ENCODE peak calls at places on chromosomes 7 and 10, in six cellular contexts. P, N, J, O, I and E are unnamed samples.

GRCh38 chr7:120856621-120857352 is 1.2 kb downstream of the TSPAN12 start:
- DNase-seq in N (peak), P (peak), J (peak), I (peak), O (peak), E (peak)

GRCh38 chr10:118585794-118586193 is 9.7 kb downstream of the PRLHR start:
- DNase-seq in J (no peak), O (no peak), N (no peak), I (no peak), P (no peak), E (no peak)

GRCh38 chr10:58438340-58438739 is 53.1 kb downstream of the TFAM start:
- DNase-seq in P (peak), J (peak), N (no peak), O (no peak), I (no peak), E (no peak)

GRCh38 chr7:12949060-12950045 is 261.9 kb downstream of the ARL4A start:
- DNase-seq in O (no peak), I (no peak), J (no peak), N (no peak), P (peak), E (no peak)

GRCh38 chr10:132865236-132865635 is 77.1 kb downstream of the CFAP46 start:
- DNase-seq in I (peak), N (peak), P (no peak), J (no peak), O (no peak), E (no peak)

GRCh38 chr10:97648557-97649404 is 8.3 kb downstream of the PI4K2A start:
- DNase-seq in J (peak), N (no peak), O (no peak), I (no peak), P (peak), E (peak)

GRCh38 chr7:151682831-151683614 is 163.3 kb upstream of the RHEB start:
- DNase-seq in P (no peak), I (no peak), N (peak), O (no peak), J (no peak), E (no peak)

GRCh38 chr10:78552261-78552811 is 516.4 kb upstream of the ZMIZ1 start:
- DNase-seq in P (peak), J (no peak), I (no peak), N (peak), O (no peak), E (no peak)

GRCh38 chr10:99834410-99834809 is 52.0 kb downstream of the ABCC2 start:
- DNase-seq in I (no peak), P (peak), J (peak), O (no peak), N (no peak), E (no peak)

GRCh38 chr10:22245567-22245966 is 27.8 kb upstream of the EBLN1 start:
- DNase-seq in I (no peak), N (no peak), P (peak), J (peak), O (no peak), E (no peak)

GRCh38 chr7:6323936-6324701 is 51.7 kb upstream of the CYTH3 start:
- DNase-seq in P (no peak), I (no peak), N (no peak), J (no peak), O (no peak), E (no peak)

GRCh38 chr10:28326516-28327493 is 23.9 kb upstream of the MPP7 start:
- DNase-seq in P (peak), N (no peak), J (no peak), I (no peak), O (peak), E (no peak)